ENCODE peak calls at places on chromosome 21, in four cellular contexts. V is fibroblast of mammary gland, L is MCF 10A, P is endothelial cell of umbilical vein. N is an unnamed sample.

GRCh38 chr21:38171723-38172344 is 85.0 kb upstream of the KCNJ15 start:
- DNase-seq in V (peak; percentile 84), L (peak; percentile 33), P (peak; percentile 87), N (no peak)

GRCh38 chr21:23811802-23812201 is 1795.5 kb downstream of the MRPL39 start:
- DNase-seq in V (no peak), L (no peak), P (no peak), N (no peak)

GRCh38 chr21:17688912-17689874 is 76.5 kb upstream of the BTG3 start:
- DNase-seq in V (no peak), L (peak; percentile 95), P (no peak), N (peak; percentile 26)

GRCh38 chr21:34836103-34836932 is 167.5 kb downstream of the CLIC6 start:
- DNase-seq in V (peak; percentile 100), L (peak; percentile 98), P (peak; percentile 98), N (no peak)

GRCh38 chr21:30391615-30392014 is 4.2 kb upstream of the KRTAP13-1 start:
- DNase-seq in V (no peak), L (no peak), P (no peak), N (no peak)

GRCh38 chr21:38688068-38688467 is 117.7 kb upstream of the ETS2 start:
- DNase-seq in V (no peak), L (no peak), P (no peak), N (no peak)

GRCh38 chr21:14956826-14957225 is 108.0 kb downstream of the NRIP1 start:
- DNase-seq in V (peak; percentile 38), L (no peak), P (peak; percentile 15), N (no peak)

GRCh38 chr21:31103163-31103562 is 64.9 kb upstream of the KRTAP19-8 start:
- DNase-seq in V (no peak), L (no peak), P (no peak), N (no peak)

GRCh38 chr21:29656504-29657227 is 283.1 kb downstream of the GRIK1 start:
- DNase-seq in V (peak; percentile 85), L (peak; percentile 66), P (peak; percentile 91), N (peak; percentile 14)

GRCh38 chr21:21039624-21040023 is 41.4 kb downstream of the NCAM2 start:
- DNase-seq in V (no peak), L (no peak), P (no peak), N (no peak)

GRCh38 chr21:34004013-34004938 is 69.1 kb upstream of the MRPS6 start:
- DNase-seq in V (peak; percentile 28), L (no peak), P (no peak), N (no peak)

GRCh38 chr21:36260030-36260787 is 59.8 kb upstream of the MORC3 start:
- DNase-seq in V (peak; percentile 68), L (peak; percentile 72), P (peak; percentile 87), N (peak; percentile 71)

GRCh38 chr21:36263797-36264196 is 56.2 kb upstream of the MORC3 start:
- DNase-seq in V (no peak), L (no peak), P (no peak), N (no peak)

GRCh38 chr21:36257657-36258056 is 62.3 kb upstream of the MORC3 start:
- DNase-seq in V (no peak), L (no peak), P (no peak), N (no peak)

GRCh38 chr21:36261459-36261858 is 58.5 kb upstream of the MORC3 start:
- DNase-seq in V (no peak), L (no peak), P (no peak), N (no peak)

GRCh38 chr21:36260802-36261201 is 59.2 kb upstream of the MORC3 start:
- DNase-seq in V (no peak), L (no peak), P (no peak), N (no peak)
- TF ChIP-seq CTCF in V (no peak), L (no peak), P (no peak), N (no peak)

GRCh38 chr21:16195476-16195875 is 465.7 kb downstream of the USP25 start:
- DNase-seq in V (peak; percentile 89), L (peak; percentile 46), P (peak; percentile 57), N (no peak)

GRCh38 chr21:16194851-16195251 is 465.1 kb downstream of the USP25 start:
- DNase-seq in V (peak; percentile 49), L (peak; percentile 35), P (peak; percentile 76), N (no peak)

GRCh38 chr21:16195896-16196443 is 466.2 kb downstream of the USP25 start:
- DNase-seq in V (peak; percentile 25), L (peak; percentile 14), P (peak; percentile 66), N (no peak)

GRCh38 chr21:16192900-16193299 is 463.1 kb downstream of the USP25 start:
- DNase-seq in V (peak; percentile 85), L (peak; percentile 86), P (no peak), N (no peak)

GRCh38 chr21:16193758-16194606 is 464.2 kb downstream of the USP25 start:
- DNase-seq in V (peak; percentile 87), L (peak; percentile 65), P (peak; percentile 91), N (peak; percentile 2)
- TF ChIP-seq CTCF in V (peak; percentile 38), L (no peak), P (peak; percentile 13), N (no peak)

DNA sequence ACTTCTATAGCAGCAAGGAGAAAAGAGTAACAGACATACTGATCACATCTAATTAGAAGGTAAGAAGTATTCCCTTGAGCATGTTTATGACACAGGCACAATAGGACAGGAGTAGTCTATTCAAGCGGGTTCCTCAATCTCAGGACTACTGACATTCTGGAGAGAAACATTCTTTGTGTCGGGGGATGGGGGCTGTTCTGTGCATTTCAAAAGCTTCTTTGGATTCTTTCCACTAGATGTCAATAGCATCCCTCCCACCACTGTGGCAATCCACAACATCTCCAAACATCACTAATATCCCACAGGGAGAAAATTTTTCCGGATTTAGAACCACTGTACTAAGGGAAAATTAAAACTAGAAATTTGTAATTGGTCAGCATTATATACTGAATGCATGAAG is 56.9 kb downstream of the ADAMTS5 start:
- DNase-seq in V (peak; percentile 19), L (peak; percentile 9), P (no peak), N (no peak)
- TF ChIP-seq CTCF in V (no peak), L (no peak), P (no peak), N (no peak)

GRCh38 chr21:45613881-45614280 is 29.6 kb upstream of the PCBP3 start:
- DNase-seq in V (peak; percentile 55), L (no peak), P (no peak), N (no peak)

GRCh38 chr21:45612096-45613019 is 31.2 kb upstream of the PCBP3 start:
- DNase-seq in V (peak; percentile 89), L (peak; percentile 85), P (no peak), N (no peak)

GRCh38 chr21:45613396-45613795 is 30.1 kb upstream of the PCBP3 start:
- DNase-seq in V (no peak), L (no peak), P (no peak), N (no peak)

GRCh38 chr21:45617021-45617930 is 26.2 kb upstream of the PCBP3 start:
- DNase-seq in V (no peak), L (peak; percentile 24), P (no peak), N (no peak)

DNA sequence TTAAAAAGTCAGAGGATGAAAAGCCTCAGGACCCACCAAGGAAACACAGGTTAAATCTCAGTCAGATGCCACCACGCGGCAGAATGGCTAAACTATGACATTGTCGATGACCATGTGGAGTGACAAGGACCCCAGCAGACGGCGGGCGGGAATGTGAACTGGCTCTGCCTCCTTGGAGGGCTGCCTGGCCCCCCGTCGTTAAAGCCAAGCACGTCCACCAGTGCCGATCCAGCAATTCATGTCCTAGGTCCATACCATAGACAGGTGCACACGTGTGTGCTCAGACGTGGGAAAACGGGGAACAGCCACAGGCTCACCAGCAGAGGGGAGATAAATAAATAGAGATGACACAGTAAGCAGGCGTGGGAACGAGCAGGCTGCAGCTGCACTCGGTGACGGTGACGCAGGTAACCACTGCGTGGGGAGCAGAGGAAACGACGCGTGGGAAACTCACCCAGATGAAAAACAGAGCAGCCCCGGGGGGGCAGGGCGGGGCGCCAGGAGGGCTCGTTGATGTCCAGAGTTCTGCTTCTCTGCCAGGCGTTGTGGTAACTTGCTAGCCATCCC is 28.3 kb upstream of the PCBP3 start:
- DNase-seq in V (peak; percentile 80), L (peak; percentile 26), P (no peak), N (peak; percentile 84)
- TF ChIP-seq CTCF in V (no peak), L (no peak), P (no peak), N (no peak)